ENCODE peak calls at places on chromosome 15, in seven cellular contexts. A is lung, O is left ventricle myocardium inferior, M is fibroblast of lung, N is PC-3, F is AG04449, H is lower lobe of right lung. T is an unnamed sample.
A peak's percentile ranks its signal among the peaks of the same experiment; 100 is the strongest.

GRCh38 chr15:80371924-80372323 is 32.3 kb upstream of the ARNT2 start:
- DNase-seq in A (no peak), O (no peak), M (no peak), N (no peak), F (no peak), H (no peak), T (no peak)

GRCh38 chr15:81338422-81339007 is 14.6 kb upstream of the STARD5 start:
- DNase-seq in A (no peak), O (peak; percentile 47), M (peak; percentile 96), N (peak; percentile 93), F (peak; percentile 77), H (no peak), T (no peak)

GRCh38 chr15:99427210-99427609 is 138.6 kb upstream of the MEF2A start:
- DNase-seq in A (no peak), O (no peak), M (no peak), N (no peak), F (no peak), H (no peak), T (no peak)

GRCh38 chr15:53522878-53523455 is 236.5 kb downstream of the WDR72 start:
- DNase-seq in A (no peak), O (no peak), M (no peak), N (peak; percentile 16), F (no peak), H (no peak), T (peak; percentile 52)

GRCh38 chr15:74785716-74786032 is 3.8 kb downstream of the CSK start:
- DNase-seq in A (no peak), O (no peak), M (no peak), N (no peak), F (no peak), H (no peak), T (no peak)

GRCh38 chr15:36275656-36276055 is 303.8 kb upstream of the CDIN1 start:
- DNase-seq in A (no peak), O (no peak), M (no peak), N (no peak), F (no peak), H (no peak), T (no peak)

GRCh38 chr15:52626671-52627369 is 52.4 kb downstream of the ATOSA start:
- DNase-seq in A (no peak), O (no peak), M (no peak), N (no peak), F (no peak), H (no peak), T (no peak)

GRCh38 chr15:84715442-84716035 is 400 bp downstream of the SEC11A start:
- DNase-seq in A (no peak), O (no peak), M (peak; percentile 56), N (peak; percentile 13), F (no peak), H (no peak), T (no peak)

GRCh38 chr15:100201376-100202280 is 140.1 kb downstream of the ADAMTS17 start:
- DNase-seq in A (no peak), O (no peak), M (peak; percentile 78), N (no peak), F (no peak), H (no peak), T (no peak)

GRCh38 chr15:85607842-85608241 is 186.9 kb downstream of the KLHL25 start:
- DNase-seq in A (no peak), O (no peak), M (peak; percentile 90), N (peak; percentile 93), F (no peak), H (no peak), T (no peak)

GRCh38 chr15:29183071-29183831 is 86.4 kb downstream of the NSMCE3 start:
- DNase-seq in A (no peak), O (no peak), M (no peak), N (peak; percentile 75), F (peak; percentile 19), H (no peak), T (no peak)

GRCh38 chr15:74138642-74139041 is 8.3 kb downstream of the ISLR2 start:
- DNase-seq in A (no peak), O (no peak), M (no peak), N (no peak), F (no peak), H (no peak), T (no peak)

GRCh38 chr15:85579011-85579701 is 198.8 kb downstream of the AKAP13 start:
- DNase-seq in A (no peak), O (peak; percentile 52), M (no peak), N (peak; percentile 8), F (no peak), H (no peak), T (no peak)

GRCh38 chr15:100107606-100108225 is 234.1 kb downstream of the ADAMTS17 start:
- DNase-seq in A (no peak), O (no peak), M (no peak), N (no peak), F (no peak), H (no peak), T (no peak)

GRCh38 chr15:98043160-98044059 is 82.9 kb downstream of the ARRDC4 start:
- DNase-seq in A (no peak), O (no peak), M (no peak), N (no peak), F (no peak), H (no peak), T (no peak)

GRCh38 chr15:89760303-89761008 is 9.4 kb upstream of the MESP1 start:
- DNase-seq in A (peak; percentile 88), O (peak; percentile 81), M (peak; percentile 36), N (peak; percentile 93), F (no peak), H (peak; percentile 88), T (no peak)

GRCh38 chr15:74377831-74378766 is 10.7 kb upstream of the CYP11A1 start:
- DNase-seq in A (no peak), O (no peak), M (no peak), N (no peak), F (no peak), H (no peak), T (no peak)

GRCh38 chr15:73940061-73940981 is 14.1 kb downstream of the LOXL1 start:
- DNase-seq in A (no peak), O (no peak), M (no peak), N (peak; percentile 30), F (no peak), H (peak; percentile 4), T (no peak)

GRCh38 chr15:65310431-65311137 is 6.1 kb downstream of the RNU5B-1 start:
- DNase-seq in A (no peak), O (no peak), M (no peak), N (no peak), F (no peak), H (peak; percentile 36), T (no peak)

GRCh38 chr15:31606261-31606669 is 279.6 kb downstream of the KLF13 start:
- DNase-seq in A (no peak), O (no peak), M (peak; percentile 65), N (peak; percentile 85), F (peak; percentile 57), H (no peak), T (peak; percentile 15)

GRCh38 chr15:41568350-41569017 is 9.5 kb downstream of the TYRO3 start:
- DNase-seq in A (no peak), O (no peak), M (no peak), N (no peak), F (no peak), H (no peak), T (no peak)

DNA sequence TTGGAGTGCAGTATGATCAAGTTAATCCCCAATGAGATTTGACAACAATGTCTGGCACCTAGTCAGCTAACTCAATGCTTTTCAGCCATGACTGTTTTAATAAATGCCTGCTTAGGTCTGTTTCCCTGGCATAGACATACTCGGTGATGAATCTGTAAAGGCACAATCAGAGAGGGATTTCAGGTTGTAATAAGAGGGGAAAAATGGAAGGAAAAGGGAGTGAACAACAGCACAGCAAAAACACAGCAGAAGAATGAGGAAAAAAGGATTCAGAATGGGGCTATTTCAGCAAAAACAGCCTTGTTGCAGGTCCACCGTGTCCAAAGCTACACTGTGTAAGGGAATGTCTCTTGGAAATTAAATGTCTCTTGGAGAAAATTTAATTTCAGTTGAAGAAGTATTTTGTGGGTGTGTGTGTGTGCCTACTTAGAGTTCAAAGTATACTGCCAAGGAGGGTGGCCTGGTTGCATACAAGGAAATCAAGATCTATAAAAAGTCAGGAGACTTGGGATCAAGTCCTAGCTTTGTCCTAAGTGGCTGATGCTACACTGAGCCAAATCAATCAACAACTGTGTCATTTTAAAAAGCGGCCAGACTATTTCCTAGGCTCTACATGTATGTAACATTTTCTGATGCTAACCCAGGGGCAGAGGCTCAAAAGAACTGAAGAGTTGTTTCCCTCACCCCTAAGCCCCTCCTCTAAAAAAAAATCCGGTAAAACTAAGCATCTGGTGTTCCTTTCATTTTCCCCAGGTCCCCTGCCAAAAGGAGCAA is 19.1 kb upstream of the CHD2 start:
- DNase-seq in A (no peak), O (no peak), M (no peak), N (no peak), F (no peak), H (no peak), T (no peak)
- H3K4me3 ChIP-seq in A (no peak overlapping the region), O (peak overlapping the region; percentile 66), M (no peak overlapping the region), N (no peak overlapping the region), F (no peak overlapping the region), H (peak overlapping the region; percentile 51), T (peak overlapping the region; percentile 43)

DNA sequence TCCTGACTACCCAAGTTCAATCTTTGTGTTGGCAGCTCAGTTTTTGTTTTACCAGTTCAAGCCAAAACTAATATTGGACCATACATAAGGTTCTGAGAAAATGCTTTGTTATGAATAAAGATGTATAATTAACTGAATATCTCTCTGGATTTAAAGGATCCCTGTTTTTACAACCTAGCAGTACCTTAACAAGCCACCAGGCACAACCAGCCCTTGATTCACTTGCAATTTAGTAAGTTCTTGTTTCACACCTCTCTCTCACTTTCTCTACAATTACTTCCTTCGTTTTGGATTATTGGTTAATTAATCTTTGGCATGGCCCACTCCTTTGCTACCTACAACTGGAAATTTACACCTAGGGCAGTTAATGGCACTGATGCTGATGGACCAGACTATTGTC is 531.9 kb downstream of the SQOR start:
- DNase-seq in A (no peak), O (no peak), M (no peak), N (no peak), F (no peak), H (no peak), T (no peak)
- TF ChIP-seq CTCF in A (no peak), O (no peak), M (no peak), N (no peak), F (no peak), H (no peak), T (peak; percentile 14)

GRCh38 chr15:67067930-67068542 is 2.6 kb downstream of the SMAD3 start:
- DNase-seq in A (no peak), O (no peak), M (peak; percentile 62), N (no peak), F (no peak), H (no peak), T (no peak)
- H3K4me3 ChIP-seq in A (no peak overlapping the region), O (peak overlapping the region; percentile 91), M (peak overlapping the region; percentile 98), N (peak overlapping the region; percentile 100), F (peak overlapping the region; percentile 92), H (peak overlapping the region; percentile 79), T (peak overlapping the region; percentile 91)

GRCh38 chr15:69129026-69129385 is 31.4 kb upstream of the GLCE start:
- DNase-seq in A (no peak), O (no peak), M (no peak), N (peak; percentile 51), F (no peak), H (no peak), T (no peak)

GRCh38 chr15:69127226-69127625 is 33.2 kb upstream of the GLCE start:
- DNase-seq in A (no peak), O (no peak), M (no peak), N (no peak), F (no peak), H (no peak), T (no peak)

GRCh38 chr15:69126054-69126469 is 34.4 kb upstream of the GLCE start:
- DNase-seq in A (peak; percentile 58), O (no peak), M (peak; percentile 45), N (no peak), F (peak; percentile 14), H (no peak), T (no peak)

GRCh38 chr15:69121198-69121828 is 39.1 kb upstream of the GLCE start:
- DNase-seq in A (no peak), O (no peak), M (no peak), N (no peak), F (no peak), H (no peak), T (no peak)

GRCh38 chr15:69125236-69125635 is 35.2 kb upstream of the GLCE start:
- DNase-seq in A (no peak), O (no peak), M (no peak), N (no peak), F (no peak), H (no peak), T (no peak)
- TF ChIP-seq CTCF in A (no peak), O (no peak), M (no peak), N (no peak), F (no peak), H (no peak), T (no peak)

T was measured in epithelial cell of proximal tubule.